ENCODE peak calls at places on chromosome 2, in five cellular contexts. One of them, this sample, is unnamed.
A peak's percentile ranks its signal among the peaks of the same experiment; 100 is the strongest.

GRCh38 chr2:49113046-49113445 is 41.3 kb downstream of the FSHR start:
- DNase-seq in Peyer's patch: no peak
- DNase-seq in H9: no peak
- DNase-seq in psoas muscle: no peak
- DNase-seq in H7: no peak
- DNase-seq in this sample: no peak

GRCh38 chr2:65035544-65035943 is 20.7 kb upstream of the CEP68 start:
- DNase-seq in Peyer's patch: no peak
- DNase-seq in H9: no peak
- DNase-seq in psoas muscle: no peak
- DNase-seq in H7: no peak
- DNase-seq in this sample: no peak

GRCh38 chr2:210421916-210422315 is 54.6 kb downstream of the LANCL1 start:
- DNase-seq in Peyer's patch: no peak
- DNase-seq in H9: no peak
- DNase-seq in psoas muscle: no peak
- DNase-seq in H7: no peak
- DNase-seq in this sample: no peak

GRCh38 chr2:199485732-199486335 is 28.1 kb upstream of the SATB2 start:
- DNase-seq in Peyer's patch: peak; percentile 68
- DNase-seq in H9: peak; percentile 79
- DNase-seq in psoas muscle: peak; percentile 28
- DNase-seq in H7: peak; percentile 76
- DNase-seq in this sample: no peak

GRCh38 chr2:56680971-56681631 is 497.3 kb downstream of the CCDC85A start:
- DNase-seq in Peyer's patch: no peak
- DNase-seq in H9: no peak
- DNase-seq in psoas muscle: no peak
- DNase-seq in H7: no peak
- DNase-seq in this sample: no peak

GRCh38 chr2:151551556-151551955 is 141.9 kb downstream of the RIF1 start:
- DNase-seq in Peyer's patch: no peak
- DNase-seq in H9: no peak
- DNase-seq in psoas muscle: no peak
- DNase-seq in H7: no peak
- DNase-seq in this sample: no peak

GRCh38 chr2:94872676-94873361 is 1.6 kb downstream of the TEKT4 start:
- DNase-seq in Peyer's patch: no peak
- DNase-seq in H9: no peak
- DNase-seq in psoas muscle: no peak
- DNase-seq in H7: no peak
- DNase-seq in this sample: no peak

GRCh38 chr2:46850742-46851141 is 64.9 kb downstream of the MCFD2 start:
- DNase-seq in Peyer's patch: peak; percentile 41
- DNase-seq in H9: no peak
- DNase-seq in psoas muscle: no peak
- DNase-seq in H7: no peak
- DNase-seq in this sample: no peak

GRCh38 chr2:34193164-34193563 is 594.1 kb upstream of the FAM98A start:
- DNase-seq in Peyer's patch: no peak
- DNase-seq in H9: no peak
- DNase-seq in psoas muscle: no peak
- DNase-seq in H7: no peak
- DNase-seq in this sample: no peak

GRCh38 chr2:191866675-191867506 is 20.0 kb upstream of the CAVIN2 start:
- DNase-seq in Peyer's patch: no peak
- DNase-seq in H9: no peak
- DNase-seq in psoas muscle: no peak
- DNase-seq in H7: no peak
- DNase-seq in this sample: no peak

GRCh38 chr2:73893764-73894474 is 1.1 kb downstream of the ACTG2 start:
- DNase-seq in Peyer's patch: no peak
- DNase-seq in H9: no peak
- DNase-seq in psoas muscle: no peak
- DNase-seq in H7: no peak
- DNase-seq in this sample: no peak

GRCh38 chr2:110664135-110664534 is 13.7 kb downstream of the BUB1 start:
- DNase-seq in Peyer's patch: no peak
- DNase-seq in H9: no peak
- DNase-seq in psoas muscle: no peak
- DNase-seq in H7: no peak
- DNase-seq in this sample: no peak

GRCh38 chr2:180507028-180507427 is 473.4 kb upstream of the UBE2E3 start:
- DNase-seq in Peyer's patch: no peak
- DNase-seq in H9: no peak
- DNase-seq in psoas muscle: no peak
- DNase-seq in H7: no peak
- DNase-seq in this sample: no peak

GRCh38 chr2:128290356-128290755 is 28.3 kb downstream of the HS6ST1 start:
- DNase-seq in Peyer's patch: no peak
- DNase-seq in H9: no peak
- DNase-seq in psoas muscle: no peak
- DNase-seq in H7: no peak
- DNase-seq in this sample: no peak

GRCh38 chr2:161136696-161137324 is 23.4 kb upstream of the TANK start:
- DNase-seq in Peyer's patch: no peak
- DNase-seq in H9: no peak
- DNase-seq in psoas muscle: no peak
- DNase-seq in H7: no peak
- DNase-seq in this sample: no peak

DNA sequence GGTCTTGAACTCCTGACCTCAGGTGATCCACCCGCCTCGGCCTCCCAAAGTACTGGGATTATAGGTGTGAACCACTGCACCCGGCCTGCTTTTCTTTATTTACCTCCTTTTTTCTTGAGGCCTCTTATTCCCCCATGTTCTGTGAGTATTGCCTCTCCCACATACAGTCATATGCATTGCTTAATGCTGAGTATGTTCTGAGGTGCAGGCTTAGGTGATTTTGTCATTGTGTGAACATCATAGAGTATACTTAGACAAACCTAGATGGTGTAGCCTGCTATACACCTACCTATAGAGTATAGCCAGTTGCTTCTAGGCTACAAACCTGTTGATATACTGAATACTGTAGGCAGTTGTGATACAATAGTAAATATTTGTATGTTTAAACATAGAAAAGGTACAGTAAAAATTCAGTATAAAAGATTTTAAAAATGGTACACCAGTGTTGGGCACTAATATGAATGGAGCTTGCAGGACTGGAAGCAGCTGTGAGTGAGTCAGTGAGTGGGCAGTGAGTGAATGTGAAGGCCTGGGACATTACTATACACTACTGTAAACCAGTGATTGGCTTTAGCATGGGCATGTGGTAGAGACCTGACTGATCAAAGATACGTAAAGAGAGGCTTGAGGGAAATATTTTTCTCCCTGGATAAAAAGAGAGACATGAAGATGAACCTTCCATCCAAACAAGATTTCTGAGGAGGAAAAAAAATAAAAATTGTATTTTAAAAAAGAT is 17.6 kb downstream of the SLC39A10 start:
- DNase-seq in Peyer's patch: no peak
- DNase-seq in H9: no peak
- DNase-seq in psoas muscle: no peak
- DNase-seq in H7: no peak
- DNase-seq in this sample: no peak
- H3K27me3 ChIP-seq in Peyer's patch: no peaks in the 10 kb centered on the region
- H3K27me3 ChIP-seq in H9: no peaks in the 10 kb centered on the region
- H3K27me3 ChIP-seq in psoas muscle: no peaks in the 10 kb centered on the region
- H3K27me3 ChIP-seq in H7: no peaks in the 10 kb centered on the region
- H3K27me3 ChIP-seq in this sample: no peaks in the 10 kb centered on the region

DNA sequence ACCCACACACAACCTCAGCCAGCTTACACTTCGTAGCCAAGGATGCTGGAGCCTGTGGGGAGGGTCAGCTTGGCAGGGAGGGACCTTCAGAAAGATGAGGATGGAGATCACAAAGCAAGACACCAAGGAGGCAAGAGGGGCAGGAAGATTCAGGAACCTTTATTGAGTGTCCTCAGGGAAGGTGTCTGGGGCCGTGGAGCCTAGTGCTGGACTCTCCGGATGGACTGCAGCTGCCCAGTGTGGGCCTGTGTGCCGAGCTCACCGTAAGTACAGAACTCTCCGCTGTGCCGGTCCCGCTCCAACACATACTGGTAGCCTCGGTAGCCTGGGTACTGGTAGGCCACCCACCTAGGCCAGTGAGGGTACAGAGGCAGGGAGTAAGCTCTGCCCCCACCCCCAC is 3.2 kb downstream of the CRYBA2 start:
- DNase-seq in Peyer's patch: peak; percentile 22
- DNase-seq in H9: no peak
- DNase-seq in psoas muscle: no peak
- DNase-seq in H7: peak; percentile 13
- DNase-seq in this sample: no peak
- H3K27me3 ChIP-seq in Peyer's patch: peaks cover 77% of the 10 kb centered on the region
- H3K27me3 ChIP-seq in H9: peaks cover 93% of the 10 kb centered on the region
- H3K27me3 ChIP-seq in psoas muscle: peaks cover 98% of the 10 kb centered on the region
- H3K27me3 ChIP-seq in H7: peaks cover 100% of the 10 kb centered on the region
- H3K27me3 ChIP-seq in this sample: peaks cover 99% of the 10 kb centered on the region

DNA sequence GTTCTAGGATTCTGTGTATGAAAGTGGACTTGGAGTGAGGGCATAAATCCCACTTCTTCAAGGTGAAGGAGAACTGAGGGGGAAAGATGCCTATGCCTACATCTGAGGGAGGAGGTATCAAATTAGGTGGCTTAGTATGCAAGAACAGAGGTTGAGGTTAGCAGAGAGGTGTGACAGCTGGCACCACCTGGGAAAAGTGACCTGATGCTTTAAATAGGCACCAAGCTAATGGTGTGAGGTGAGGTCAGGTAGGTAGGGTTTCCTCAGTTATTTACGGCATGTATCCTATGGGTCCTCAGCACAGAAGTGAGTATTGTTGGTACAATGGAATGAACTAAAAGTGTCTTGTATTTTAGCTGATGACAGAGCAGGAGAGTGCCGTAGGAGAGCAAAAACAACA is 367.1 kb downstream of the CLIP4 start:
- DNase-seq in Peyer's patch: no peak
- DNase-seq in H9: no peak
- DNase-seq in psoas muscle: no peak
- DNase-seq in H7: no peak
- DNase-seq in this sample: no peak
- H3K27me3 ChIP-seq in Peyer's patch: no peaks in the 10 kb centered on the region
- H3K27me3 ChIP-seq in H9: no peaks in the 10 kb centered on the region
- H3K27me3 ChIP-seq in psoas muscle: no peaks in the 10 kb centered on the region
- H3K27me3 ChIP-seq in H7: no peaks in the 10 kb centered on the region
- H3K27me3 ChIP-seq in this sample: no peaks in the 10 kb centered on the region

GRCh38 chr2:167509585-167509984 is 621.3 kb downstream of the XIRP2 start:
- DNase-seq in Peyer's patch: no peak
- DNase-seq in H9: peak; percentile 31
- DNase-seq in psoas muscle: no peak
- DNase-seq in H7: peak; percentile 13
- DNase-seq in this sample: no peak
- H3K27me3 ChIP-seq in Peyer's patch: no peaks in the 10 kb centered on the region
- H3K27me3 ChIP-seq in H9: no peaks in the 10 kb centered on the region
- H3K27me3 ChIP-seq in psoas muscle: no peaks in the 10 kb centered on the region
- H3K27me3 ChIP-seq in H7: no peaks in the 10 kb centered on the region
- H3K27me3 ChIP-seq in this sample: no peaks in the 10 kb centered on the region

DNA sequence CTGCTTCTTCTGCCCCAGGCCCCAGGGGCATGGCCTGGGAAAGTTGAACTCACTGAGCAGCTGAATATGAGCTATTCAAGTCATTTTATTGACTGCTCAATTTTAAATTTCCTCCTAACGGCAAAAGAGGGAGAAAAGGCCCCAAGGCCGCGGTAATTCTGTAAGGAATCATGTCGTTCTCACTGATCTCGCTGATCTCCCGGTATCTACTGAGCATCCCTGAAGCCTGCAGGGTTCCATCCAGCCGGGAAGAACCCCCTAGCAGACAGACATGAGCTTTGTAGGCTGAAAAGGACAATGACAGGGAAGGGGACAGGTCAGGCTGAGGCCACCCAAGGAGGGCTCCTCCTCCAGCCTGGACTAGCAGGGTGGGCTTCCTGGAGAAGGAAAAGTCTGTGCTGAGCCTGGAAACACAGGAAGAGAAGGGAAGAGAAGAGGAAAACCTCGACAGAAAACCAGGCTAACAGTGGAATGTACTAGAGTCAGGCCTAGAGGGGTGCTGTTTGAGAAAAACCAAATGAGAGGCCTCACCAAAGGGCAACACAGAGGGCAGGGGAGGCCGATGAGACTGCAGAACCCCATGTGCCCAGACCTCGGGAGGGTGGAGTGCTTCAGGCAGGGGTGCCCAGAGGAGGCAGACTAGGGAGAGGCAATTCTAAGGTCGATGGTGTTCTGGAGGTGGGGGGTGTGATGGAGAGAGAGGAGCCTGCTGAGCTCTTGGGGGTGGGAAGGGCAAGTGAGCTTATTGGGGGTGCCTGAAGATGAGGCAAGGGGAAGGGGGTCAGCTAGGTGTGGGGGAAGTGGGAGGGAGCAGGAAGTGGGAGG is 2.9 kb upstream of the NPPC start:
- DNase-seq in Peyer's patch: peak; percentile 15
- DNase-seq in H9: no peak
- DNase-seq in psoas muscle: no peak
- DNase-seq in H7: peak; percentile 35
- DNase-seq in this sample: peak; percentile 20
- H3K27me3 ChIP-seq in Peyer's patch: peaks cover 21% of the 10 kb centered on the region
- H3K27me3 ChIP-seq in H9: peaks cover 22% of the 10 kb centered on the region
- H3K27me3 ChIP-seq in psoas muscle: peaks cover 61% of the 10 kb centered on the region
- H3K27me3 ChIP-seq in H7: peaks cover 44% of the 10 kb centered on the region
- H3K27me3 ChIP-seq in this sample: peaks cover 66% of the 10 kb centered on the region

This sample was measured in left lung.